ENCODE peak calls at places on chromosomes 2 and 18, in nine cellular contexts. R is uterus, D is B cell, L is H4, S is globus pallidus, P is brain microvascular endothelial cell, J is choroid plexus epithelial cell, I is A172, C is right lobe of liver. X is an unnamed sample.

GRCh38 chr2:69998761-69999160 is 37.3 kb upstream of the ASPRV1 start:
- DNase-seq in R (no peak), C (no peak), D (no peak), J (no peak), P (no peak), L (no peak), I (no peak), S (no peak), X (no peak)

GRCh38 chr2:74743039-74743438 is 89.0 kb downstream of the SEMA4F start:
- DNase-seq in P (no peak), R (no peak), L (no peak), I (no peak), J (no peak), C (no peak), D (no peak), S (no peak), X (no peak)

GRCh38 chr18:23502516-23503037 is 734 bp upstream of the RMC1 start:
- DNase-seq in S (no peak), C (no peak), P (no peak), R (no peak), D (no peak), I (no peak), J (no peak), L (no peak), X (no peak)

GRCh38 chr2:118852605-118853128 is 5.2 kb upstream of the EN1 start:
- DNase-seq in C (no peak), S (no peak), I (no peak), J (no peak), R (no peak), P (no peak), D (peak; percentile 8), L (no peak), X (no peak)

GRCh38 chr18:12333650-12334279 is 25.7 kb downstream of the TUBB6 start:
- DNase-seq in I (no peak), R (no peak), L (no peak), S (no peak), P (no peak), D (no peak), J (peak; percentile 19), C (no peak), X (no peak)

GRCh38 chr2:239824866-239825704 is 200.1 kb downstream of the NDUFA10 start:
- DNase-seq in P (no peak), I (no peak), S (no peak), J (no peak), D (no peak), L (no peak), R (peak; percentile 5), C (no peak), X (no peak)

GRCh38 chr2:240520143-240520973 is 37.4 kb downstream of the ANKMY1 start:
- DNase-seq in D (no peak), J (no peak), S (no peak), R (no peak), I (no peak), L (no peak), P (no peak), C (no peak), X (no peak)

GRCh38 chr2:216320852-216321251 is 51.4 kb downstream of the MARCHF4 start:
- DNase-seq in R (no peak), P (no peak), I (no peak), L (no peak), J (no peak), C (no peak), S (no peak), D (no peak), X (no peak)

GRCh38 chr18:52220062-52220591 is 119.9 kb upstream of the DCC start:
- DNase-seq in P (no peak), L (no peak), D (no peak), C (no peak), I (no peak), S (no peak), J (no peak), R (no peak), X (no peak)

GRCh38 chr2:71530246-71530986 is 77.1 kb downstream of the DYSF start:
- DNase-seq in D (no peak), P (peak; percentile 61), C (no peak), L (peak; percentile 62), J (peak; percentile 73), I (peak; percentile 36), S (no peak), R (no peak), X (no peak)

X was measured in C1 segment of cervical spinal cord.